ENCODE peak calls at places on chromosomes 11 and 22, in five cellular contexts. F, D, W, R and V are unnamed samples.
A peak's percentile ranks its signal among the peaks of the same experiment; 100 is the strongest.

GRCh38 chr11:72826191-72826941 is 12.2 kb downstream of the ATG16L2 start:
- DNase-seq in F (no peak), D (no peak), W (no peak), R (no peak), V (no peak)

GRCh38 chr11:45432100-45432499 is 146.0 kb upstream of the SYT13 start:
- DNase-seq in F (no peak), D (no peak), W (no peak), R (no peak), V (no peak)

GRCh38 chr22:41290262-41291221 is 4.6 kb upstream of the RANGAP1 start:
- DNase-seq in F (peak; percentile 59), D (peak; percentile 89), W (no peak), R (no peak), V (no peak)

GRCh38 chr11:94558932-94559331 is 8.2 kb upstream of the PIWIL4 start:
- DNase-seq in F (no peak), D (no peak), W (no peak), R (no peak), V (no peak)

GRCh38 chr22:44628856-44629255 is 73.1 kb upstream of the PRR5 start:
- DNase-seq in F (no peak), D (no peak), W (no peak), R (no peak), V (no peak)

GRCh38 chr11:74611369-74611861 is 19.0 kb downstream of the POLD3 start:
- DNase-seq in F (peak; percentile 86), D (peak; percentile 45), W (no peak), R (no peak), V (no peak)

GRCh38 chr11:10304495-10305261 is at the start of gene ADM:
- DNase-seq in F (peak; percentile 90), D (peak; percentile 89), W (peak; percentile 92), R (peak; percentile 87), V (peak; percentile 91)

GRCh38 chr11:2944530-2944929 is 15.3 kb upstream of the PHLDA2 start:
- DNase-seq in F (no peak), D (no peak), W (peak; percentile 53), R (peak; percentile 13), V (no peak)

GRCh38 chr11:133953999-133954398 is 2.8 kb downstream of the IGSF9B start:
- DNase-seq in F (no peak), D (no peak), W (no peak), R (no peak), V (no peak)

GRCh38 chr22:48004038-48004437 is 1241.6 kb downstream of the TBC1D22A start:
- DNase-seq in F (no peak), D (no peak), W (no peak), R (no peak), V (no peak)

GRCh38 chr11:64849600-64850356 is 5.3 kb upstream of the CDC42BPG start:
- DNase-seq in F (no peak), D (no peak), W (no peak), R (no peak), V (no peak)

GRCh38 chr22:44026066-44026629 is 2.0 kb downstream of the PARVB start:
- DNase-seq in F (no peak), D (no peak), W (no peak), R (no peak), V (no peak)

GRCh38 chr11:44416776-44417175 is 106.8 kb upstream of the ALX4 start:
- DNase-seq in F (no peak), D (peak; percentile 95), W (no peak), R (no peak), V (no peak)